ENCODE peak calls at places on chromosomes 3 and 15, in seven cellular contexts. R, M, A, E, B, O and C are unnamed samples.

GRCh38 chr3:171986208-171986607 is 53.2 kb upstream of the FNDC3B start:
- DNase-seq in R (no peak), M (no peak), A (no peak), E (no peak), B (no peak), O (no peak), C (no peak)

GRCh38 chr15:69729167-69729748 is 276.6 kb downstream of the RPLP1 start:
- DNase-seq in R (peak; percentile 49), M (peak; percentile 60), A (peak; percentile 60), E (no peak), B (no peak), O (peak; percentile 39), C (peak; percentile 56)

GRCh38 chr15:70094690-70095311 is 2.9 kb downstream of the TLE3 start:
- DNase-seq in R (no peak), M (no peak), A (no peak), E (no peak), B (no peak), O (no peak), C (no peak)

GRCh38 chr15:31974855-31975421 is 55.4 kb upstream of the CHRNA7 start:
- DNase-seq in R (no peak), M (peak; percentile 53), A (peak; percentile 73), E (no peak), B (no peak), O (peak; percentile 64), C (no peak)

GRCh38 chr3:161854232-161854771 is 357.7 kb downstream of the OTOL1 start:
- DNase-seq in R (no peak), M (peak; percentile 10), A (peak; percentile 42), E (no peak), B (no peak), O (peak; percentile 26), C (no peak)

GRCh38 chr15:34650177-34650576 is 66.7 kb upstream of the GOLGA8B start:
- DNase-seq in R (no peak), M (peak; percentile 9), A (no peak), E (no peak), B (no peak), O (no peak), C (no peak)

GRCh38 chr15:78739996-78740903 is 71.0 kb downstream of the ADAMTS7 start:
- DNase-seq in R (no peak), M (peak; percentile 41), A (peak; percentile 83), E (no peak), B (peak; percentile 77), O (peak; percentile 67), C (no peak)

GRCh38 chr3:99365396-99365795 is 273.0 kb upstream of the COL8A1 start:
- DNase-seq in R (no peak), M (no peak), A (no peak), E (no peak), B (no peak), O (no peak), C (no peak)

GRCh38 chr3:133962879-133963278 is 66.8 kb downstream of the SLCO2A1 start:
- DNase-seq in R (no peak), M (no peak), A (no peak), E (no peak), B (no peak), O (peak; percentile 50), C (no peak)

GRCh38 chr3:25142609-25143355 is 285.3 kb upstream of the RARB start:
- DNase-seq in R (no peak), M (no peak), A (no peak), E (no peak), B (no peak), O (no peak), C (no peak)

GRCh38 chr3:127450331-127450730 is 140.2 kb downstream of the TPRA1 start:
- DNase-seq in R (no peak), M (no peak), A (no peak), E (no peak), B (peak; percentile 60), O (no peak), C (no peak)

GRCh38 chr3:122247825-122248185 is 64.3 kb downstream of the CASR start:
- DNase-seq in R (no peak), M (no peak), A (no peak), E (no peak), B (no peak), O (no peak), C (no peak)

GRCh38 chr3:183100376-183100775 is 1.1 kb upstream of the MCCC1 start:
- DNase-seq in R (no peak), M (no peak), A (no peak), E (no peak), B (no peak), O (peak; percentile 55), C (no peak)

GRCh38 chr3:158709666-158710083 is 22.6 kb downstream of the RARRES1 start:
- DNase-seq in R (no peak), M (no peak), A (no peak), E (no peak), B (no peak), O (peak; percentile 47), C (no peak)

GRCh38 chr15:68578960-68579935 is at the start of gene CORO2B:
- DNase-seq in R (peak; percentile 28), M (no peak), A (peak; percentile 67), E (no peak), B (no peak), O (peak; percentile 21), C (no peak)

GRCh38 chr15:100738614-100739013 is 136.2 kb downstream of the ASB7 start:
- DNase-seq in R (no peak), M (no peak), A (no peak), E (no peak), B (no peak), O (no peak), C (no peak)

GRCh38 chr3:73419179-73419803 is 205.4 kb downstream of the PDZRN3 start:
- DNase-seq in R (no peak), M (no peak), A (no peak), E (no peak), B (no peak), O (no peak), C (no peak)
- TF ChIP-seq CTCF in R (no peak), M (no peak), A (peak; percentile 44), E (peak; percentile 29), B (no peak), O (no peak), C (no peak)

GRCh38 chr15:91881551-91882297 is 28.2 kb downstream of the SLCO3A1 start:
- DNase-seq in R (no peak), M (no peak), A (no peak), E (no peak), B (no peak), O (no peak), C (no peak)
- TF ChIP-seq CTCF in R (no peak), M (no peak), A (no peak), E (no peak), B (no peak), O (no peak), C (no peak)

DNA sequence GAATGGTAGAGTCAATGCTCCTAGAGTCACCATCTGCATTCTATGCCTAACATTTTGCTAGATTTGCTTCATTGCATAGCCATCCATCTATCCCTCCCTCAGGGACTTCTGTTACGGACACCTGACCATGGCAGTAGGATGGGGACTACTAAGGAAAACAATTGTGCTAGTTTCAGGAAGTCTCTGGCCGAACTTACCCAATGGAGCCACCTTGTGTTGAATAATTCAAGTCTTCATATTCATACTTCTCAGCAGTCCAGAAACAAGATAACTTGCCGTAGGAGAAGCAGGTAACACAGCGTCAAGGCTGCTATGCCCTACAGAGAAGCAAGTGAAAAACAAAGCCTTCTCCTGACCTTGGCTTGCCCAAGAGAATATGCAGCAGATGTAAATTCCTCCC is 685.3 kb downstream of the GRM7 start:
- DNase-seq in R (no peak), M (no peak), A (no peak), E (no peak), B (no peak), O (peak; percentile 44), C (no peak)
- TF ChIP-seq CTCF in R (no peak), M (no peak), A (no peak), E (peak; percentile 35), B (no peak), O (peak; percentile 34), C (no peak)

DNA sequence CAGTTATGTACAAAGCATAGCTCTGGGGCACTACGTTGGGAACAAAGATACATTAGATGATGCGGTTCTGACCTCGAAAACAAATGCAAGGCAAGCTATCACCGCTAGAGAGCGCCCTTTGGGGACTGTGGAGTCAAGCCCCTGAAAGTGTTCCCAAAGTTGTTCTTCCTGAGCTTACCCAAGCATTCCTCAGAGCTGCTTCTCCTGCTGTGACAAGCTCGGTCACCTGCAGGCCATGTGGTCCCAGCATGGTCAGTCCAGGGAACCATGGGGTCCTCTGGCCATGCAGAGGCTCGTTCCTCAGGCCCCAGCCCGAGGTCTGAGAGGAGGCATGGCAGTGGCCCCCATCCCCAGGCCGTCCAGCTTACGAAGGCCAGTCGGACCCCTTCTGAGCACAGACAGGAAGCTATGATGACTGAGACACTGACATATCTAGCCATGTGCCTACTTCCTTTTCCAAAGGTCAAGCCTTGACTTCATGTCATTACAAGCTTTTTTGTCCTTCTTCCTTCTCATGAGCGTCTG is 79.5 kb downstream of the ATP10A start:
- DNase-seq in R (no peak), M (no peak), A (peak; percentile 61), E (no peak), B (no peak), O (no peak), C (no peak)
- TF ChIP-seq CTCF in R (no peak), M (no peak), A (peak; percentile 72), E (peak; percentile 31), B (no peak), O (no peak), C (no peak)

GRCh38 chr3:51390186-51390585 is 899 bp upstream of the RBM15B start:
- DNase-seq in R (no peak), M (no peak), A (no peak), E (no peak), B (no peak), O (no peak), C (no peak)

GRCh38 chr3:51391566-51392300 is 648 bp downstream of the RBM15B start:
- DNase-seq in R (no peak), M (peak; percentile 43), A (peak; percentile 30), E (no peak), B (no peak), O (peak; percentile 20), C (no peak)

GRCh38 chr3:51391075-51391565 is at the start of gene RBM15B:
- DNase-seq in R (peak; percentile 97), M (peak; percentile 97), A (peak; percentile 98), E (peak; percentile 81), B (peak; percentile 98), O (peak; percentile 95), C (peak; percentile 76)

GRCh38 chr3:51389423-51390183 is 1.5 kb upstream of the RBM15B start:
- DNase-seq in R (peak; percentile 34), M (peak; percentile 52), A (peak; percentile 63), E (no peak), B (no peak), O (peak; percentile 54), C (no peak)

GRCh38 chr3:51390600-51391074 is 448 bp upstream of the RBM15B start:
- DNase-seq in R (no peak), M (no peak), A (no peak), E (no peak), B (no peak), O (no peak), C (no peak)
- TF ChIP-seq CTCF in R (peak; percentile 49), M (no peak), A (peak; percentile 70), E (no peak), B (no peak), O (no peak), C (no peak)

DNA sequence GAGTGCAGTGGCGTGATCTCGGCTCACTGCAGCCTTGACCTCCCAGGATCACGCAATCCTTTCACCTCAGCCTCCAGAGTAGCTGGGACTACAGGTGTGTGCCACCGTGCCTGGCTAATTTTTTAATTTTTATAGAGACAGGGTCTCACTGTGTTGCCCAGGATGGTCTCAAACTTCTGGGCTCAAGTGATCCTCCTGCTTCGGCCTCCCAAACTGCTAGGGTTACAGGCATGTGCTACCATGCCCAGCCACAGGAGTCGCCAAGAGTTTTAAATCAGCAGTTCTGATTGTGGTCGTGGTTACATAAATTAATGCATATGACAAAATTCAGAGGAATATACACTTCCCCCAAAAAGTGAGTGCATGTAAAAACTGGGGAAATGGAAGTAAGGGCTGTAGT is 33.0 kb downstream of the MEGF11 start:
- DNase-seq in R (no peak), M (no peak), A (no peak), E (no peak), B (no peak), O (no peak), C (no peak)
- TF ChIP-seq CTCF in R (no peak), M (no peak), A (no peak), E (no peak), B (no peak), O (no peak), C (no peak)